ENCODE peak calls at places on chromosomes 1 and 21, in seven cellular contexts. V is transverse colon, T is BJ, D is testis, J is brain microvascular endothelial cell, G is fibroblast of lung, I is hepatocyte. E is an unnamed sample.
A peak's percentile ranks its signal among the peaks of the same experiment; 100 is the strongest.

GRCh38 chr1:61361971-61362370 is 279.6 kb downstream of the NFIA start:
- DNase-seq in V (no peak), T (no peak), D (no peak), J (no peak), G (no peak), I (no peak), E (no peak)

GRCh38 chr1:118985611-118986290 is 2.4 kb downstream of the TBX15 start:
- DNase-seq in V (no peak), T (no peak), D (no peak), J (no peak), G (no peak), I (no peak), E (no peak)

GRCh38 chr21:43664358-43664757 is 5.0 kb downstream of the RRP1B start:
- DNase-seq in V (no peak), T (no peak), D (peak; percentile 83), J (no peak), G (no peak), I (no peak), E (no peak)

GRCh38 chr1:23673086-23673813 is 18.4 kb upstream of the RPL11 start:
- DNase-seq in V (peak; percentile 24), T (no peak), D (peak; percentile 42), J (peak; percentile 57), G (peak; percentile 62), I (peak; percentile 78), E (peak; percentile 70)

GRCh38 chr1:203796223-203796747 is 862 bp downstream of the ZBED6 start:
- DNase-seq in V (peak; percentile 36), T (no peak), D (no peak), J (peak; percentile 12), G (peak; percentile 46), I (peak; percentile 43), E (peak; percentile 68)

GRCh38 chr1:31639543-31639942 is 5.1 kb downstream of the PEF1 start:
- DNase-seq in V (no peak), T (no peak), D (no peak), J (peak; percentile 47), G (peak; percentile 57), I (peak; percentile 56), E (peak; percentile 15)

GRCh38 chr1:223700942-223701637 is 11.2 kb upstream of the CAPN2 start:
- DNase-seq in V (no peak), T (peak; percentile 92), D (peak; percentile 60), J (peak; percentile 96), G (peak; percentile 98), I (peak; percentile 85), E (peak; percentile 76)

GRCh38 chr1:160813215-160813614 is 17.2 kb downstream of the LY9 start:
- DNase-seq in V (no peak), T (no peak), D (no peak), J (no peak), G (no peak), I (peak; percentile 65), E (no peak)

GRCh38 chr1:207962716-207963428 is 51.9 kb upstream of the CD34 start:
- DNase-seq in V (peak; percentile 67), T (no peak), D (peak; percentile 56), J (no peak), G (peak; percentile 43), I (peak; percentile 45), E (peak; percentile 4)

GRCh38 chr1:184686540-184686939 is 68.1 kb downstream of the EDEM3 start:
- DNase-seq in V (no peak), T (no peak), D (peak; percentile 82), J (no peak), G (peak; percentile 31), I (no peak), E (peak; percentile 52)

GRCh38 chr1:95071539-95071938 is 1.2 kb downstream of the ALG14 start:
- DNase-seq in V (no peak), T (no peak), D (no peak), J (no peak), G (no peak), I (no peak), E (no peak)

GRCh38 chr1:93704063-93704462 is 22.4 kb upstream of the BCAR3 start:
- DNase-seq in V (peak; percentile 27), T (no peak), D (no peak), J (no peak), G (no peak), I (no peak), E (no peak)

GRCh38 chr1:77631302-77631701 is 51.2 kb downstream of the ZZZ3 start:
- DNase-seq in V (no peak), T (no peak), D (no peak), J (no peak), G (no peak), I (no peak), E (no peak)

GRCh38 chr21:44338971-44339910 is at the start of gene CFAP410:
- DNase-seq in V (peak; percentile 95), T (peak; percentile 67), D (peak; percentile 90), J (peak; percentile 85), G (peak; percentile 94), I (peak; percentile 99), E (peak; percentile 96)

GRCh38 chr21:36261459-36261858 is 58.5 kb upstream of the MORC3 start:
- DNase-seq in V (no peak), T (no peak), D (no peak), J (no peak), G (no peak), I (no peak), E (no peak)

GRCh38 chr21:36263797-36264196 is 56.2 kb upstream of the MORC3 start:
- DNase-seq in V (no peak), T (no peak), D (no peak), J (no peak), G (no peak), I (no peak), E (no peak)

GRCh38 chr21:36257657-36258056 is 62.3 kb upstream of the MORC3 start:
- DNase-seq in V (no peak), T (no peak), D (no peak), J (no peak), G (no peak), I (no peak), E (no peak)

GRCh38 chr21:36260030-36260787 is 59.8 kb upstream of the MORC3 start:
- DNase-seq in V (peak; percentile 41), T (peak; percentile 22), D (peak; percentile 61), J (peak; percentile 66), G (peak; percentile 85), I (peak; percentile 77), E (peak; percentile 77)

GRCh38 chr21:36260802-36261201 is 59.2 kb upstream of the MORC3 start:
- DNase-seq in V (no peak), T (no peak), D (no peak), J (no peak), G (no peak), I (no peak), E (no peak)
- TF ChIP-seq CTCF in V (no peak), T (no peak), D (no peak), J (no peak), G (no peak), I (no peak), E (peak; percentile 10)

GRCh38 chr1:43437031-43437973 is 16.4 kb downstream of the HYI start:
- DNase-seq in V (peak; percentile 4), T (no peak), D (no peak), J (no peak), G (no peak), I (no peak), E (no peak)

GRCh38 chr1:43439781-43440180 is 13.9 kb downstream of the HYI start:
- DNase-seq in V (peak; percentile 5), T (no peak), D (no peak), J (no peak), G (no peak), I (no peak), E (no peak)

GRCh38 chr1:43439121-43439581 is 14.6 kb downstream of the HYI start:
- DNase-seq in V (peak; percentile 6), T (no peak), D (no peak), J (no peak), G (no peak), I (no peak), E (no peak)

GRCh38 chr1:43438006-43438405 is 15.7 kb downstream of the HYI start:
- DNase-seq in V (peak; percentile 5), T (no peak), D (no peak), J (no peak), G (no peak), I (no peak), E (no peak)

DNA sequence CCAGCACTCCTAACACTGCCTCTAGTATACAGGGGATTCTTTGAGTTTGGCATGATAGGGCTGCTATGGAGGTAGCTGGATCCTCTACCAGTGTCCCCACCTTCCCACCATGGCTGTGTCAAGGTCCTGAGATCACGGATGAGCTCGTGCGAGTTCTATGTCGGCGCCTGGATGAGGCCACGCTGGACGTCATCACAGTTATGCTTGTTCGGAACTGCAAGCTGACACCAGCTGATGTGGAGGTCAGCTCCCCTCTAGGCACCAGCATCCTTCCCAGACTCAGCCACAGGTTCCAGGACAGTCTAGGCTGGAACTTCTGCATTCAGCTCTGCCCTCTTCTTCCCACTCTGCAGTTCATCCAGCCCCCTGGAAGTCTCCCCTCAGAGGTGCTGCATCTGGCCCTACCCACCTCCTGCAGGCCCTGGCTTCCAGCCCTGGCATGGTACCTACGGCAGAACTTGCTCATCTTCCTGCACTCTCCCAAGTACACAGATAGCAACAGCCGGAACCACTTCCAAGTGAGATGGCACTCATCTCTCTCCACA is 15.1 kb downstream of the HYI start:
- DNase-seq in V (peak; percentile 2), T (no peak), D (no peak), J (no peak), G (no peak), I (no peak), E (no peak)
- H3K36me3 ChIP-seq in V (peaks cover 18% of the 10 kb centered on the region), T (peaks cover 46% of the 10 kb centered on the region), D (no peaks in the 10 kb centered on the region), J (peaks cover 73% of the 10 kb centered on the region), G (peaks cover 32% of the 10 kb centered on the region), I (no peaks in the 10 kb centered on the region), E (peaks cover 13% of the 10 kb centered on the region)

DNA sequence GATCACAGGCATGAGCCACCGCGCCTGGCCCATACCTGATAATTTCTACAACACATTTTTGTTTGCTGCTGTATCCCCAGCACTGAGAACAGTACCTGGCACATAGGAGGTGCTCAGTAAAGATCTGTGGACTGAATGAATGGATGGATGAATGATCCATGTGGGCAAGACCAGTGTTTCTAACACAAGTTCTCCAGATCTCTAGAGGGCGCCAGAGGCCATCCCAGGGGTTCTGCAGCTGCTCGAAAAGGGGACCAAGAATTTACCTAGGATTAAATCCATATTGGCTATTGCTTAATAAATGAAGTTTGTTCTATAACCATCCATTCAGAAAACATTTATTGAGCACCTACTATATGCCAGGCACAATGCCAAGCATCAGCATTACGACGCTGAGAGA is 167.7 kb downstream of the ACTL8 start:
- DNase-seq in V (peak; percentile 39), T (no peak), D (peak; percentile 66), J (peak; percentile 25), G (peak; percentile 15), I (peak; percentile 69), E (peak; percentile 59)
- TF ChIP-seq CTCF in V (peak; percentile 49), T (peak; percentile 52), D (peak; percentile 48), J (peak; percentile 49), G (peak; percentile 41), I (peak; percentile 61), E (peak; percentile 78)

GRCh38 chr1:224733021-224733911 is 117.1 kb downstream of the CNIH3 start:
- DNase-seq in V (no peak), T (no peak), D (peak; percentile 29), J (peak; percentile 29), G (peak; percentile 50), I (peak; percentile 76), E (no peak)
- H3K36me3 ChIP-seq in V (no peaks in the 10 kb centered on the region), T (no peaks in the 10 kb centered on the region), D (no peaks in the 10 kb centered on the region), J (no peaks in the 10 kb centered on the region), G (no peaks in the 10 kb centered on the region), I (no peaks in the 10 kb centered on the region), E (no peaks in the 10 kb centered on the region)

DNA sequence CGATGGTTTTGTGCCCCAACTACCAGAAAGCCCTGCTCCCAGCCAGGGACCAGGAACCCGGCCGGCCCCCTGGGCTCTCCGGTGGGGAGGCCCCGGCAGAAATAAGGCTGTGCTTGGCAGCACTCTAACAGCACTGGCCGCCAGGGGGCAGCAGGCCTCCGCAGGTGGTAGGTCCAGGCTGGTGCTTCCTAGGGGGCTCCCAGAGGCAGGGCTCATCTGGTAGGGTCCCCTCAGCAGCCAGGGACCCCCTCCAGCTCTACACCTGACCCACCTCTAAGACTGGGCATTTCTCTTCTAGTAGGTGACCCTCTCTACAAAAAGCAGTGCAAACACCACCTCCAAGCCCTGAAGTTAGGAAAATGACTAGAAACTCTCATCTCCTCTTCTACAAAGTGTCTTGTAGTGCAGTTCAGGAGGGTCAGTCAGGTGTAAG is 85.6 kb downstream of the STUM start:
- DNase-seq in V (peak; percentile 84), T (no peak), D (peak; percentile 90), J (peak; percentile 42), G (peak; percentile 70), I (peak; percentile 86), E (peak; percentile 69)
- TF ChIP-seq CTCF in V (peak; percentile 95), T (peak; percentile 95), D (peak; percentile 88), J (peak; percentile 93), G (peak; percentile 85), I (peak; percentile 94), E (peak; percentile 95)